ENCODE peak calls at places on chromosomes 12 and 14, in four cellular contexts. P, J, S and O are unnamed samples.

GRCh38 chr12:101491325-101491724 is 16.2 kb downstream of the SPIC start:
- DNase-seq in J (no peak), P (no peak), S (no peak), O (no peak)

GRCh38 chr14:23284654-23285529 is 1.0 kb downstream of the HOMEZ start:
- DNase-seq in J (no peak), S (no peak), P (no peak), O (peak; percentile 25)

GRCh38 chr12:42130670-42131402 is 13.8 kb downstream of the GXYLT1 start:
- DNase-seq in P (no peak), S (no peak), J (no peak), O (peak; percentile 77)

GRCh38 chr12:84911331-84912190 is 1.0 kb downstream of the SLC6A15 start:
- DNase-seq in J (peak; percentile 22), S (no peak), P (no peak), O (peak; percentile 88)

GRCh38 chr12:122527478-122527944 is 462 bp downstream of the KNTC1 start:
- DNase-seq in J (peak; percentile 20), P (no peak), S (no peak), O (peak; percentile 40)

GRCh38 chr12:132429932-132430643 is 59.9 kb upstream of the FBRSL1 start:
- DNase-seq in J (peak; percentile 86), S (peak; percentile 64), P (no peak), O (no peak)

GRCh38 chr12:109795023-109795422 is 38.2 kb downstream of the TRPV4 start:
- DNase-seq in S (no peak), P (no peak), J (no peak), O (peak; percentile 76)

GRCh38 chr12:12734054-12734453 is 16.9 kb downstream of the CDKN1B start:
- DNase-seq in P (no peak), J (no peak), S (no peak), O (peak; percentile 82)

GRCh38 chr12:42496886-42497285 is 92.7 kb downstream of the PRICKLE1 start:
- DNase-seq in J (no peak), S (no peak), P (no peak), O (no peak)

GRCh38 chr12:124213606-124214347 is 81.1 kb upstream of the RFLNA start:
- DNase-seq in S (no peak), J (no peak), P (no peak), O (peak; percentile 2)

GRCh38 chr12:27616356-27617150 is 79.7 kb upstream of the REP15 start:
- DNase-seq in J (no peak), S (no peak), P (no peak), O (no peak)

GRCh38 chr12:78501825-78502224 is 362.7 kb upstream of the SYT1 start:
- DNase-seq in J (no peak), S (no peak), P (no peak), O (no peak)

GRCh38 chr14:22572562-22573058 is 16.4 kb downstream of the DAD1 start:
- DNase-seq in P (no peak), J (no peak), S (no peak), O (peak; percentile 30)

GRCh38 chr12:85280984-85281946 is 1.2 kb downstream of the ALX1 start:
- DNase-seq in S (no peak), J (no peak), P (no peak), O (no peak)

GRCh38 chr12:94863286-94863685 is 140.2 kb downstream of the NDUFA12 start:
- DNase-seq in J (no peak), P (no peak), S (no peak), O (no peak)

DNA sequence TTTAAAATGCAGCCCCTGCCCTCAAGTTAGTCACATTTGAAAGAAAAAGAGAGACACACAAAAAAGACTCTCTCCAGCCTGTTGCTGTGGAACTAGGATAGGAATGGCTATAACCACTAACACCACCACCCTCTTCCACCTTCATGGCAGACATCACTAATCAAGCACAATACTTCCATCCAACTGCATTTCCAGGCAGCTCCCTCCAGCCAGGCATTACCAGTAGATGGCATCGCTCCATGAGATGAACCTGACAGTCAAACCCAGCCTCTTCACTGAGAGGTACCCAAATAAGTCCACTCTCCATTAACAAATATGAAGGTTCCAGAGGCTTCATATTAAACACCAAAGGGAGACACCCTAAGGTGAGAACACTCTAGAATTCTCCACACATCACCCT is 24.4 kb downstream of the SLC8B1 start:
- DNase-seq in P (no peak), S (no peak), J (no peak), O (peak; percentile 28)
- TF ChIP-seq CTCF in P (no peak), S (no peak), J (no peak), O (peak; percentile 12)

GRCh38 chr12:7129647-7130536 is at the start of gene CLSTN3:
- DNase-seq in J (peak; percentile 76), P (peak; percentile 86), S (peak; percentile 80), O (peak; percentile 72)

GRCh38 chr12:7130791-7131501 is 775 bp downstream of the CLSTN3 start:
- DNase-seq in S (peak; percentile 69), P (peak; percentile 47), J (peak; percentile 64), O (peak; percentile 42)

GRCh38 chr12:7128681-7129593 is at the start of gene RBP5:
- DNase-seq in S (no peak), J (no peak), P (no peak), O (no peak)

GRCh38 chr12:7130537-7130790 is 293 bp downstream of the CLSTN3 start:
- DNase-seq in S (no peak), P (no peak), J (no peak), O (no peak)

DNA sequence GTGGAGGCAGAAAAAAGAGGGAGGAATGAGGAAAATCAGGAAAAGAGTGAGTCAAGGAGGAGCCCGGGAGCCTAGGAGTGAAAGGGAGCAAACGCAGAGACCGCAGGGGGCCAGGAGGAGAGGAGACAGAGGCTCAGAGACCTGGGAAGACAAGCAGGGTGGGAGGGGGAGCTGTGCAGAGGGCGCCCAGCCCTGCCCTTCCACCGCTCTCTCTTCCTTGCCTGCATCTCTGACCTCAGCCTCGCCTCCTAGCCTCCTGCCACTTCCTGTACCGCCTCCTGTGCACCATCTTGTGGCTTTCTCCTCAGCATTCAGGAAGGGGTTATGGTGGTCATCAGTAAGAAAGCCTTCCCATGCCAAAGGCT is 1.3 kb downstream of the CLSTN3 start:
- DNase-seq in J (no peak), P (no peak), S (no peak), O (no peak)
- H3K4me3 ChIP-seq in J (no peak overlapping the region), P (no peak overlapping the region), S (peak overlapping the region; percentile 72), O (no peak overlapping the region)

DNA sequence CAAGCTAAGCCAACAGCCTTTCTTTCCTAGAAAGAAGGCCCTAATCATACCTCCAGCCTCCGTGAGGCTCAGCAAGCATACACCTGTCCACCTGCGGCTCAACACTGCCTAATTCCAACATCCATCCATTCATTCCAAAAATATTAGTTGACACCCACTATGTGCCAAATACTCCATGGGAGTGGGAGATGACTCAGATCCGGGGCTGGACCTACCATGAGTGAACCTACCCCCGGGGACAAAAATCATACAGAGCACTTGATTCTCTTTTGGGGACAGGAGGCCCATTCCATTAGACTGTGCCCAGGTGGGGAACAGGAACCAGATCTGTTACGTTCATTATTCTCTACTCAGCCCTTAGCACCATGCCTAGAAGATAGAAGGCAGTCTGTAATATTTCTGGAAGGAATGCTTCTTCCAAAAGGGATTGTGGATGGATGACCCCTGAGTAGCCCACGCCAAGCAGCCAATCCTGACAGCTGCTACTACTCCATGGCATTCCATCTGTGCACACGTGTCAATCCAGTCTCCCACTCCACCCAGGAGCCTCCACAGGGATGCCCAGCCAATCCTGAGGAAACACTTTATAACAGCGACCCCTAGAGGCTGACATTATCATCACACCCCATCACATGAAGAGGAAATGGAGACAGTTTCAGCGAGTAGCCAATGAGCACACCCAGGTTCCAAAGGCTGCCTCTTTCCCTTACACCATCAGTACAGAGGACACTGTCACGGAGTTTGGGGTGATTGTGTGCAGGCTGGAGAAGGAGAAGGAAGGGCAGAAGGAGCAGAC is 170.7 kb downstream of the ESRRB start:
- DNase-seq in P (no peak), J (no peak), S (no peak), O (peak; percentile 16)
- TF ChIP-seq CTCF in P (peak; percentile 41), J (peak; percentile 18), S (peak; percentile 24), O (peak; percentile 53)

DNA sequence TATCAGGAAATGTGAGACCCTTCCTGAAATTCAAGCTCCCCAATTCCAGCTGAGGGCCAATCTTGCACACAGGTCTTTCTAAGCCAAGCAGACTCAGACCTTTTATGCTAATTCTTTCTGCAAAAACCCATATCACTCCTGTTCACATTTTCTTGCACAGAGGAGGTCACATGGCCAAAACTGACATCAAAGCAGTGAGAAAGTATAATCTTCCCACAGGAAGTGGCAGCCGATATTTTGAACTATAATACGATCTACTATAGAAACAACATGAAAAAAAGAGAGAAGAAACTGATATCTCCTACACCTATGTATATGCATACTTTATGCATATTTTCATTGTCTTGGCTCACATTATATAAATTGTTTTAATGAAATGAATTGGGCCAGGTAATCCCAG is 132.9 kb upstream of the SSTR1 start:
- DNase-seq in P (no peak), J (no peak), S (no peak), O (no peak)
- H3K4me3 ChIP-seq in P (no peak overlapping the region), J (no peak overlapping the region), S (no peak overlapping the region), O (no peak overlapping the region)

DNA sequence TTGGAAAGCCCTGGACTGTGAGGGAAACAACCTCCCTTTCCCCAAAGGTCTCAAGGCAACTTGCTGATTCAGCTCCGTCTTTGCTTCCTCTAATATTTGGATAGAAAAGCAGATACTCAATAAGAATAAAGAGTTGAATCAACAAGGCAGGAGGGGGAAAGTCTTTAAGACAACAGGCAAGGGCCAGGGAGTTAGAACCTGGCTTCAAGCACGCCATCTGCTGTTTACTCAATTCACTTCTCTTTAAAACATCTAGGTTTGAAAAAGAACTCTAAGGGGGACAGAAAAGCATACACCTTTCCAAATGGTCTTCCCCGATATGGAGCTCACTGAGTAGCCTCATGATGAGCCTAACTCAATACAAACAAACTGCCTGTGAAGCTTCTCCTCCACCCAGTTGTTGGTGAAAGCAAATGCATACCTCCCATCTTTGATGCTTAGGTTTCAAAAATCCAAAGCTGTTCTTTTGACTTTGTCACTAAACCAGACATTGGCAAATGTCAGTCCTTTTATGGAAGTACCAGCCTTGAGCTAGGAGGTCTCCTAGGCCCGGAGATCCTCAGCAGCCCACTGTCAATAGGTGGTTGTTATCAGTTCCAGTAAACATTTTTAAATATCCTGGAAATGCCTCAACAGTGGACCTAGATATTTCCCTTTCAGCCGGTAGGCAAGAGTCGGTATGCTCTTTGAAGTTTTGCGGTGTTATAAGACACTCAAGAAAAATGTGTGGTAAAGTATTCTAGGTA is 76.2 kb downstream of the SAMD4A start:
- DNase-seq in S (no peak), P (no peak), J (no peak), O (peak; percentile 51)
- TF ChIP-seq CTCF in S (peak; percentile 16), P (no peak), J (no peak), O (peak; percentile 36)

DNA sequence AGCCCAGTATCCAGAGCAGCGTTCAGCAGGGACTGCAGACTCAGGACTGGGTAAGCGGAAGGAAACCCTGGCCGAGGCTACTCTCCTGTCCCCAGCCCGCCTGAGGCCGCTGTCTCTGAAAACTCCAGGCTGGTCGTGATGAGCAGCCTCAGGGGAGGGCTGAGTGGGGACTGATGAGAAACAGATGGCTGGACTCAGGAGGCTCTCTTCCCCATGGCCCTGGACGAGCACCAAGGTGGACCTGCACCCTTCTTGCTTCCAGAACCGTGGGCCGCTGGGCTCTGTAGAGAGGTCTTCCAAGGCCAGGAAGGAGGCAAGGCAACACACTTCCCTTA is 1.1 kb downstream of the TEX22 start:
- DNase-seq in S (no peak), J (no peak), P (peak; percentile 27), O (no peak)
- H3K4me3 ChIP-seq in S (peak overlapping the region; percentile 90), J (no peak overlapping the region), P (peak overlapping the region; percentile 93), O (peak overlapping the region; percentile 54)

GRCh38 chr14:96272777-96273471 is 16.9 kb downstream of the BDKRB1 start:
- DNase-seq in P (no peak), S (no peak), J (no peak), O (peak; percentile 42)
- TF ChIP-seq CTCF in P (no peak), S (no peak), J (no peak), O (no peak)